ENCODE peak calls at places on chromosomes 13 and 19, in eight cellular contexts. N, V, E, Y, I, R, P and A are unnamed samples.
A peak's percentile ranks its signal among the peaks of the same experiment; 100 is the strongest.

GRCh38 chr13:48770372-48770771 is 116.6 kb downstream of the CYSLTR2 start:
- DNase-seq in I (no peak), R (no peak), N (no peak), P (no peak), V (no peak), Y (no peak), E (no peak), A (no peak)

GRCh38 chr13:39538826-39539555 is 64.0 kb downstream of the LHFPL6 start:
- DNase-seq in R (no peak), E (peak; percentile 85), N (no peak), Y (peak; percentile 78), V (no peak), I (peak; percentile 38), P (no peak), A (peak; percentile 44)

GRCh38 chr13:97121894-97122293 is 100.2 kb upstream of the MBNL2 start:
- DNase-seq in P (no peak), N (no peak), R (no peak), E (peak; percentile 49), V (no peak), Y (peak; percentile 56), I (no peak), A (no peak)

GRCh38 chr19:2341247-2341705 is 12.8 kb downstream of the SPPL2B start:
- DNase-seq in P (no peak), V (no peak), E (no peak), Y (no peak), N (no peak), R (no peak), I (no peak), A (no peak)

GRCh38 chr13:24263652-24264051 is 45.7 kb upstream of the C1QTNF9 start:
- DNase-seq in E (no peak), P (no peak), R (no peak), N (no peak), Y (no peak), I (peak; percentile 32), V (no peak), A (no peak)

GRCh38 chr19:16363852-16364230 is 39.2 kb downstream of the KLF2 start:
- DNase-seq in N (no peak), I (no peak), V (no peak), P (no peak), R (no peak), E (no peak), Y (no peak), A (no peak)

GRCh38 chr19:42207767-42208259 is 9.7 kb downstream of the DEDD2 start:
- DNase-seq in Y (peak; percentile 89), P (no peak), I (peak; percentile 49), R (no peak), V (no peak), N (no peak), E (peak; percentile 91), A (no peak)

GRCh38 chr13:25300861-25301346 is 521 bp upstream of the NUP58 start:
- DNase-seq in R (no peak), E (no peak), P (no peak), Y (no peak), V (no peak), I (no peak), N (peak; percentile 50), A (no peak)

GRCh38 chr13:66402546-66402945 is 827.6 kb downstream of the PCDH9 start:
- DNase-seq in P (no peak), R (no peak), V (no peak), E (no peak), N (no peak), I (no peak), Y (no peak), A (no peak)

GRCh38 chr19:55585658-55586339 is 5.2 kb upstream of the ZNF579 start:
- DNase-seq in N (peak; percentile 58), Y (peak; percentile 70), E (peak; percentile 55), P (no peak), I (peak; percentile 37), V (peak; percentile 41), R (peak; percentile 76), A (peak; percentile 14)

GRCh38 chr13:113322043-113322461 is 25.0 kb downstream of the LAMP1 start:
- DNase-seq in E (no peak), V (no peak), R (no peak), I (no peak), Y (no peak), P (no peak), N (no peak), A (no peak)

GRCh38 chr19:12065100-12065538 is 588 bp downstream of the ZNF844 start:
- DNase-seq in P (no peak), N (peak; percentile 18), Y (peak; percentile 52), I (no peak), E (peak; percentile 38), V (no peak), R (peak; percentile 33), A (no peak)

GRCh38 chr19:35868172-35868822 is at the start of gene APLP1:
- DNase-seq in V (peak; percentile 48), R (peak; percentile 78), P (peak; percentile 57), Y (peak; percentile 53), N (peak; percentile 83), E (peak; percentile 58), I (no peak), A (no peak)

GRCh38 chr13:24052547-24052981 is 108.0 kb upstream of the SPATA13 start:
- DNase-seq in E (no peak), Y (no peak), P (no peak), R (no peak), I (no peak), V (no peak), N (no peak), A (no peak)

GRCh38 chr13:99436013-99436412 is 65.3 kb upstream of the TM9SF2 start:
- DNase-seq in E (no peak), R (no peak), Y (no peak), I (no peak), N (no peak), V (no peak), P (no peak), A (no peak)

GRCh38 chr13:109773786-109774185 is 12.6 kb downstream of the IRS2 start:
- DNase-seq in R (no peak), P (no peak), N (no peak), V (no peak), Y (no peak), I (no peak), E (no peak), A (no peak)

GRCh38 chr19:3224346-3225325 is at the start of gene CELF5:
- DNase-seq in Y (peak; percentile 38), I (no peak), R (peak; percentile 91), E (peak; percentile 54), N (peak; percentile 70), P (peak; percentile 40), V (peak; percentile 28), A (no peak)

GRCh38 chr19:45498411-45499195 is at the start of gene PPM1N:
- DNase-seq in V (no peak), N (peak; percentile 75), Y (peak; percentile 45), I (no peak), E (peak; percentile 39), P (peak; percentile 4), R (peak; percentile 78), A (no peak)

GRCh38 chr13:112709825-112710783 is 20.3 kb downstream of the ATP11A start:
- DNase-seq in E (no peak), N (no peak), R (no peak), V (no peak), I (no peak), Y (no peak), P (no peak), A (no peak)

GRCh38 chr13:95100525-95101121 is 200.6 kb downstream of the ABCC4 start:
- DNase-seq in V (no peak), R (no peak), P (no peak), I (no peak), Y (peak; percentile 89), E (peak; percentile 94), N (peak; percentile 2), A (no peak)

GRCh38 chr19:44813331-44814131 is 4.6 kb downstream of the BCAM start:
- DNase-seq in N (no peak), P (no peak), E (no peak), I (no peak), Y (no peak), V (no peak), R (no peak), A (no peak)

GRCh38 chr13:107992542-107992941 is 222.8 kb downstream of the LIG4 start:
- DNase-seq in V (no peak), R (no peak), N (no peak), E (no peak), I (no peak), P (no peak), Y (no peak), A (no peak)

GRCh38 chr19:1134431-1134830 is 30.6 kb downstream of the GPX4 start:
- DNase-seq in E (no peak), P (no peak), V (no peak), Y (no peak), N (no peak), I (no peak), R (no peak), A (no peak)

GRCh38 chr13:44853641-44854040 is 135.6 kb downstream of the NUFIP1 start:
- DNase-seq in I (no peak), E (no peak), P (no peak), R (no peak), N (no peak), Y (no peak), V (no peak), A (no peak)

GRCh38 chr13:82847595-82847994 is 1034.7 kb downstream of the SLITRK1 start:
- DNase-seq in R (no peak), I (no peak), P (no peak), E (no peak), N (no peak), Y (no peak), V (no peak), A (no peak)

GRCh38 chr19:49718511-49718910 is 27.6 kb downstream of the CPT1C start:
- DNase-seq in Y (no peak), N (no peak), R (no peak), V (no peak), P (no peak), I (no peak), E (no peak), A (no peak)

GRCh38 chr13:33676700-33677048 is 141.3 kb upstream of the RFC3 start:
- DNase-seq in I (peak; percentile 1), P (no peak), R (no peak), N (peak; percentile 37), E (peak; percentile 61), V (no peak), Y (peak; percentile 64), A (peak; percentile 28)

GRCh38 chr19:46629546-46630025 is 4.7 kb upstream of the PTGIR start:
- DNase-seq in E (no peak), N (no peak), R (no peak), Y (no peak), I (no peak), P (no peak), V (no peak), A (peak; percentile 19)

GRCh38 chr19:49930483-49931011 is 1.2 kb upstream of the NUP62 start:
- DNase-seq in P (no peak), E (peak; percentile 18), V (no peak), Y (peak; percentile 23), I (no peak), R (no peak), N (no peak), A (no peak)

GRCh38 chr13:94311893-94312292 is 167.6 kb downstream of the DCT start:
- DNase-seq in P (no peak), V (no peak), R (no peak), N (no peak), I (no peak), E (no peak), Y (peak; percentile 6), A (no peak)

GRCh38 chr19:16017138-16017490 is 59.2 kb upstream of the TPM4 start:
- DNase-seq in Y (no peak), R (no peak), E (no peak), N (no peak), V (no peak), I (no peak), P (no peak), A (no peak)

GRCh38 chr13:90968510-90968909 is 379.0 kb upstream of the MIR17HG start:
- DNase-seq in I (no peak), Y (no peak), V (no peak), N (no peak), E (peak; percentile 61), R (peak; percentile 4), P (peak; percentile 2), A (no peak)

GRCh38 chr13:26819067-26819466 is 58.5 kb upstream of the GPR12 start:
- DNase-seq in E (no peak), Y (no peak), N (no peak), I (no peak), V (no peak), P (no peak), R (no peak), A (no peak)

GRCh38 chr19:7294571-7295212 is 478 bp upstream of the INSR start:
- DNase-seq in N (peak; percentile 47), R (peak; percentile 80), P (peak; percentile 39), I (no peak), Y (peak; percentile 36), E (peak; percentile 47), V (no peak), A (peak; percentile 12)